ENCODE peak calls at places on chromosomes 3 and 15, in six cellular contexts. N, L, M, K, Q and P are unnamed samples.

GRCh38 chr3:11168406-11168805 is 14.1 kb downstream of the HRH1 start:
- DNase-seq in K (no peak), N (no peak), L (no peak), M (no peak), Q (no peak), P (no peak)

GRCh38 chr3:99503350-99503749 is 135.0 kb upstream of the COL8A1 start:
- DNase-seq in N (no peak), Q (no peak), K (no peak), L (no peak), M (no peak), P (peak; percentile 51)

GRCh38 chr15:73244333-73244732 is 124.4 kb downstream of the HCN4 start:
- DNase-seq in K (peak; percentile 43), M (peak; percentile 46), L (peak; percentile 76), Q (peak; percentile 10), N (peak; percentile 58), P (no peak)

GRCh38 chr3:11136871-11137626 is 17.2 kb upstream of the HRH1 start:
- DNase-seq in K (peak; percentile 99), L (peak; percentile 55), N (no peak), Q (peak; percentile 88), M (no peak), P (peak; percentile 100)

GRCh38 chr3:23153034-23153433 is 50.1 kb upstream of the UBE2E2 start:
- DNase-seq in K (no peak), L (no peak), N (no peak), Q (no peak), M (no peak), P (no peak)

GRCh38 chr3:195551381-195551978 is 8.4 kb upstream of the PPP1R2 start:
- DNase-seq in K (peak; percentile 16), M (no peak), Q (no peak), L (no peak), N (no peak), P (no peak)

GRCh38 chr15:73950479-73951043 is 24.3 kb downstream of the LOXL1 start:
- DNase-seq in L (no peak), K (no peak), N (no peak), Q (no peak), M (no peak), P (peak; percentile 58)

GRCh38 chr3:113626513-113627371 is 69.7 kb downstream of the USF3 start:
- DNase-seq in L (peak; percentile 91), M (peak; percentile 60), K (peak; percentile 70), Q (peak; percentile 73), N (peak; percentile 86), P (peak; percentile 72)

GRCh38 chr3:139564290-139564861 is 24.8 kb upstream of the RBP1 start:
- DNase-seq in Q (peak; percentile 56), M (no peak), L (peak; percentile 69), K (no peak), N (peak; percentile 54), P (no peak)

GRCh38 chr15:89017370-89018066 is 70.7 kb upstream of the ABHD2 start:
- DNase-seq in K (peak; percentile 86), M (peak; percentile 81), L (peak; percentile 98), Q (peak; percentile 84), N (peak; percentile 93), P (peak; percentile 91)

GRCh38 chr3:61177450-61177849 is 73.8 kb downstream of the FHIT start:
- DNase-seq in M (no peak), Q (no peak), N (no peak), L (no peak), K (no peak), P (no peak)

GRCh38 chr3:60079076-60079475 is 1029.3 kb upstream of the CFAP20DC start:
- DNase-seq in L (peak; percentile 60), M (no peak), Q (no peak), N (peak; percentile 8), K (no peak), P (no peak)

GRCh38 chr3:100158877-100159563 is 44.7 kb upstream of the FILIP1L start:
- DNase-seq in M (no peak), Q (peak; percentile 74), L (no peak), N (no peak), K (peak; percentile 35), P (peak; percentile 20)

GRCh38 chr3:139423232-139423631 is 33.8 kb upstream of the COPB2 start:
- DNase-seq in Q (no peak), L (no peak), K (no peak), N (no peak), M (no peak), P (no peak)

GRCh38 chr3:127730666-127731294 is 58.0 kb downstream of the ABTB1 start:
- DNase-seq in L (no peak), M (no peak), N (no peak), K (no peak), Q (no peak), P (peak; percentile 35)

GRCh38 chr15:82999905-83000671 is 11.4 kb downstream of the C15orf40 start:
- DNase-seq in K (peak; percentile 75), M (peak; percentile 79), Q (peak; percentile 68), L (peak; percentile 75), N (peak; percentile 58), P (peak; percentile 82)

GRCh38 chr15:74179983-74180688 is 6.6 kb downstream of the ISLR start:
- DNase-seq in M (no peak), L (no peak), Q (peak; percentile 31), N (no peak), K (peak; percentile 75), P (peak; percentile 94)

DNA sequence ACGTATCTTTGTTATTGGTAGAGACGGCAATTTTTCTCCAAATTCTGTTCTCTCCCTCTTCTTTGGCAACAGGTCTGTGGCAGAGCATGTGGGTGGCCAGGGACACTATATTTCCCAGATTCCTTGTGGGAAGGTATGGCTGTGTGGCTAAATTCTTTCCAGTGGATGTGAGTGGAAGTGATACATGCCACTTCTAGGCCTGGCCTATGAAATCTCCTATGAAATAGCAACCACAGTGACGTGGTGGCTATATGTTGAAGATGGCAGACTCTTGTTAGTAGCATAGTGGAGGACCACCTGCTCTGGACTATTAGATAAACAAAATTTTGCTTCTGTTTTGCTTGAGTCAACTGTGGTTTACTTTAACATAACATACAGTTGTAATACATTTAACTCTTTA is 243.3 kb downstream of the IL20RB start:
- DNase-seq in L (no peak), K (no peak), M (no peak), N (no peak), Q (no peak), P (no peak)
- TF ChIP-seq EZH2phosphoT487 in L (no peak), K (no peak), M (no peak), N (no peak), Q (no peak), P (no peak)

DNA sequence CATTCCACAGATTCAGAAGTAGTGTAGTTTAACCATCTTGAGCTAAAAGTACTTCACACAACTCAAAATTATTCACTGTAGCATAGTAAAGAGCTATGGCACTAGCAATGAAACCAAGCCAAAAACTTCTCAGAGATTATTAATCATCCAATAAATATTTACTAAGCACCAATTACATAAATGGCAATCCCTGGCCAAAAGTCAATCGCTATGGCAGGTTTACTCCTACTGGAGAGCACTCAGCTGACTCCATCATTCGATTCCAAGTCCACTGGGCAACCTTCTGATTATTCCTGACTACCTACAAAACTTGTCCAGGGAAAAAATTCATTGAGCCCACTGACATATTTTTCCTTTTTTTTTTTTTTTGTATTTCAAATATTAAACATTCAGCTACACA is 23.9 kb downstream of the ATP13A3 start:
- DNase-seq in N (no peak), M (no peak), Q (no peak), L (no peak), K (peak; percentile 59), P (peak; percentile 30)
- H3F3A ChIP-seq in N (no peaks in the 10 kb centered on the region), M (peaks cover 4% of the 10 kb centered on the region), Q (peaks cover 30% of the 10 kb centered on the region), L (no peaks in the 10 kb centered on the region), K (no peaks in the 10 kb centered on the region), P (peaks cover 13% of the 10 kb centered on the region)

DNA sequence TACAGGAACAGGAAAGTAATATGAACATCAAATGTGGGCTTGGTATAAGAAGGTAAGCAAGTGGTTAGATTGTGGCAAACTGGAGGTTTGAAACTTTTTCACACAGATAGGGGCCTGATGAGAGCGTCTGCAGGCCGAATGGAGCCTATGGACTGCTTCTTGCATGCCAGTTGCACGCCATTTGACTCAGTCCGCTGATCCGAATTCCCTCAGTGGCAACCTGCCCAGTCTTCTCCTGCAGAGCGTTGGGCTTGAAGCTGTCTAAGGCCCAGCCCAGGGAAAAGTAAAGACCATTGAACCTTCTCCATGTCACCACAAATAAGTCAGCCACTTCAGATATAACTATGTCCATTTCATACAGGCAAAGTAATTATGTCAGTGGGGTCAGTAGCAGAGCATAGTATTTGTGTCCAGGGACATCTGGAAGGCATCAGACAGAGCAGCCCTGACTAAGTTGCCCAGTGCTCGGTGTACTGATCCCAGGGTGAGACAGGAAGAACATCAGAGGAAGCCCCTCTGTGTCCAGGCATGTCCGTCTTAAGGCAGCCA is 45.9 kb downstream of the ZBTB38 start:
- DNase-seq in M (no peak), K (no peak), N (no peak), L (no peak), Q (no peak), P (peak; percentile 88)
- TF ChIP-seq EZH2phosphoT487 in M (no peak), K (no peak), N (no peak), L (no peak), Q (no peak), P (no peak)

GRCh38 chr3:33613041-33613440 is 105.0 kb downstream of the CLASP2 start:
- DNase-seq in Q (no peak), L (no peak), M (no peak), N (no peak), K (no peak), P (no peak)
- H3F3A ChIP-seq in Q (peaks cover 3% of the 10 kb centered on the region), L (no peaks in the 10 kb centered on the region), M (no peaks in the 10 kb centered on the region), N (no peaks in the 10 kb centered on the region), K (no peaks in the 10 kb centered on the region), P (no peaks in the 10 kb centered on the region)

GRCh38 chr3:171038342-171038741 is 11.8 kb upstream of the SLC2A2 start:
- DNase-seq in N (no peak), M (no peak), K (no peak), L (no peak), Q (no peak), P (no peak)

GRCh38 chr3:171044384-171044783 is 17.9 kb upstream of the SLC2A2 start:
- DNase-seq in L (no peak), M (no peak), Q (no peak), N (no peak), K (no peak), P (no peak)

GRCh38 chr3:171044828-171045793 is 18.6 kb upstream of the SLC2A2 start:
- DNase-seq in Q (no peak), L (no peak), N (no peak), M (no peak), K (peak; percentile 36), P (peak; percentile 93)

GRCh38 chr3:171039674-171040073 is 13.2 kb upstream of the SLC2A2 start:
- DNase-seq in N (no peak), K (no peak), M (no peak), Q (no peak), L (no peak), P (no peak)
- TF ChIP-seq EZH2phosphoT487 in N (no peak), K (no peak), M (no peak), Q (no peak), L (no peak), P (no peak)

DNA sequence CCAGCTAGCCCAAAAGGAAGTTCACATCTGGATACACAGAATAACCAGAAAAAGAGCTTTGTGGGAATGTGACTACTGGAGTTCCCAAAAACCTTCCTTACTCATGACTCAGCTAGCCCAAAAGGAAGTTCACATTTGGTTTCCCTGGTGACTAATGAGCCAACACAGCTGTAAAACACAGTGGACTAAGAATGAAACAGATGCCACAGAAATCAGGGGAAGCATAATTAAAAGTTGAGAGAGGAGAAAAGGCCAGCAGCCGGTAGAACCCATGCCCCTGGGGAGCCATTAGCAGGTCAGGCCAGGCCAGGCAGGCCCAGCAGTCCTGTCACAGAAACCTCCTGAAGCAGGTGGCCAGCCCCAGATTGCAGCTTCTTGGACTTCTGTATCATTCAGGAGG is 130.3 kb downstream of the GHSR start:
- DNase-seq in L (no peak), N (no peak), M (no peak), Q (peak; percentile 53), K (peak; percentile 89), P (peak; percentile 95)
- H3F3A ChIP-seq in L (no peaks in the 10 kb centered on the region), N (no peaks in the 10 kb centered on the region), M (peaks cover 11% of the 10 kb centered on the region), Q (peaks cover 13% of the 10 kb centered on the region), K (no peaks in the 10 kb centered on the region), P (peaks cover 64% of the 10 kb centered on the region)